ENCODE peak calls at places on chromosomes 4 and X, in nine cellular contexts. One of them, this sample, is unnamed.

GRCh38 chrX:9148626-9149385 is 114.9 kb upstream of the FAM9B start:
- ATAC-seq in left colon: no peak
- ATAC-seq in naive thymus-derived CD4-positive, alpha-beta T cell: no peak
- ATAC-seq in heart left ventricle: no peak
- ATAC-seq in T-helper 17 cell: no peak
- ATAC-seq in gastroesophageal sphincter: peak
- ATAC-seq in activated CD8-positive, alpha-beta memory T cell treated with anti-CD3 and anti-CD28 coated beads, Interleukin-2, amount 10 ng/mL, durations not matched to agents 7 days and 5 days: no peak
- ATAC-seq in right cardiac atrium: no peak
- ATAC-seq in left ventricle myocardium superior: no peak
- ATAC-seq in this sample: no peak

GRCh38 chrX:118718737-118719136 is 8.7 kb upstream of the IL13RA1 start:
- ATAC-seq in heart left ventricle: no peak
- ATAC-seq in naive thymus-derived CD4-positive, alpha-beta T cell: peak
- ATAC-seq in left colon: no peak
- ATAC-seq in activated CD8-positive, alpha-beta memory T cell treated with anti-CD3 and anti-CD28 coated beads, Interleukin-2, amount 10 ng/mL, durations not matched to agents 7 days and 5 days: no peak
- ATAC-seq in left ventricle myocardium superior: peak
- ATAC-seq in T-helper 17 cell: no peak
- ATAC-seq in right cardiac atrium: no peak
- ATAC-seq in gastroesophageal sphincter: peak
- ATAC-seq in this sample: peak

GRCh38 chr4:27506401-27506800 is 645.8 kb downstream of the STIM2 start:
- ATAC-seq in right cardiac atrium: no peak
- ATAC-seq in naive thymus-derived CD4-positive, alpha-beta T cell: no peak
- ATAC-seq in left ventricle myocardium superior: no peak
- ATAC-seq in gastroesophageal sphincter: no peak
- ATAC-seq in left colon: no peak
- ATAC-seq in activated CD8-positive, alpha-beta memory T cell treated with anti-CD3 and anti-CD28 coated beads, Interleukin-2, amount 10 ng/mL, durations not matched to agents 7 days and 5 days: no peak
- ATAC-seq in heart left ventricle: no peak
- ATAC-seq in T-helper 17 cell: no peak
- ATAC-seq in this sample: no peak

GRCh38 chr4:73193659-73194058 is 64.9 kb downstream of the ANKRD17 start:
- ATAC-seq in heart left ventricle: no peak
- ATAC-seq in T-helper 17 cell: no peak
- ATAC-seq in naive thymus-derived CD4-positive, alpha-beta T cell: no peak
- ATAC-seq in left colon: no peak
- ATAC-seq in left ventricle myocardium superior: no peak
- ATAC-seq in right cardiac atrium: no peak
- ATAC-seq in activated CD8-positive, alpha-beta memory T cell treated with anti-CD3 and anti-CD28 coated beads, Interleukin-2, amount 10 ng/mL, durations not matched to agents 7 days and 5 days: no peak
- ATAC-seq in gastroesophageal sphincter: no peak
- ATAC-seq in this sample: no peak

GRCh38 chr4:80107374-80107773 is 34.3 kb upstream of the ANTXR2 start:
- ATAC-seq in left ventricle myocardium superior: no peak
- ATAC-seq in T-helper 17 cell: no peak
- ATAC-seq in gastroesophageal sphincter: no peak
- ATAC-seq in right cardiac atrium: no peak
- ATAC-seq in heart left ventricle: no peak
- ATAC-seq in left colon: no peak
- ATAC-seq in activated CD8-positive, alpha-beta memory T cell treated with anti-CD3 and anti-CD28 coated beads, Interleukin-2, amount 10 ng/mL, durations not matched to agents 7 days and 5 days: no peak
- ATAC-seq in naive thymus-derived CD4-positive, alpha-beta T cell: no peak
- ATAC-seq in this sample: no peak

GRCh38 chr4:40405194-40405593 is 70.1 kb downstream of the CHRNA9 start:
- ATAC-seq in activated CD8-positive, alpha-beta memory T cell treated with anti-CD3 and anti-CD28 coated beads, Interleukin-2, amount 10 ng/mL, durations not matched to agents 7 days and 5 days: no peak
- ATAC-seq in T-helper 17 cell: no peak
- ATAC-seq in naive thymus-derived CD4-positive, alpha-beta T cell: no peak
- ATAC-seq in right cardiac atrium: no peak
- ATAC-seq in gastroesophageal sphincter: no peak
- ATAC-seq in heart left ventricle: no peak
- ATAC-seq in left colon: no peak
- ATAC-seq in left ventricle myocardium superior: no peak
- ATAC-seq in this sample: no peak

GRCh38 chr4:8277356-8278008 is 7.9 kb downstream of the HTRA3 start:
- ATAC-seq in gastroesophageal sphincter: no peak
- ATAC-seq in naive thymus-derived CD4-positive, alpha-beta T cell: no peak
- ATAC-seq in left colon: no peak
- ATAC-seq in heart left ventricle: no peak
- ATAC-seq in left ventricle myocardium superior: no peak
- ATAC-seq in right cardiac atrium: no peak
- ATAC-seq in activated CD8-positive, alpha-beta memory T cell treated with anti-CD3 and anti-CD28 coated beads, Interleukin-2, amount 10 ng/mL, durations not matched to agents 7 days and 5 days: no peak
- ATAC-seq in T-helper 17 cell: no peak
- ATAC-seq in this sample: no peak

GRCh38 chr4:88911246-88912212 is 145.5 kb downstream of the FAM13A start:
- ATAC-seq in gastroesophageal sphincter: no peak
- ATAC-seq in right cardiac atrium: no peak
- ATAC-seq in naive thymus-derived CD4-positive, alpha-beta T cell: no peak
- ATAC-seq in T-helper 17 cell: no peak
- ATAC-seq in activated CD8-positive, alpha-beta memory T cell treated with anti-CD3 and anti-CD28 coated beads, Interleukin-2, amount 10 ng/mL, durations not matched to agents 7 days and 5 days: no peak
- ATAC-seq in heart left ventricle: no peak
- ATAC-seq in left ventricle myocardium superior: no peak
- ATAC-seq in left colon: no peak
- ATAC-seq in this sample: no peak

GRCh38 chrX:39242187-39242586 is 440.9 kb downstream of the MID1IP1 start:
- ATAC-seq in left colon: peak
- ATAC-seq in gastroesophageal sphincter: no peak
- ATAC-seq in right cardiac atrium: no peak
- ATAC-seq in activated CD8-positive, alpha-beta memory T cell treated with anti-CD3 and anti-CD28 coated beads, Interleukin-2, amount 10 ng/mL, durations not matched to agents 7 days and 5 days: no peak
- ATAC-seq in heart left ventricle: no peak
- ATAC-seq in T-helper 17 cell: peak
- ATAC-seq in naive thymus-derived CD4-positive, alpha-beta T cell: no peak
- ATAC-seq in left ventricle myocardium superior: peak
- ATAC-seq in this sample: no peak

GRCh38 chr4:45442466-45442865 is 681.4 kb downstream of the GABRG1 start:
- ATAC-seq in naive thymus-derived CD4-positive, alpha-beta T cell: no peak
- ATAC-seq in left ventricle myocardium superior: peak
- ATAC-seq in activated CD8-positive, alpha-beta memory T cell treated with anti-CD3 and anti-CD28 coated beads, Interleukin-2, amount 10 ng/mL, durations not matched to agents 7 days and 5 days: no peak
- ATAC-seq in left colon: no peak
- ATAC-seq in T-helper 17 cell: no peak
- ATAC-seq in right cardiac atrium: peak
- ATAC-seq in gastroesophageal sphincter: no peak
- ATAC-seq in heart left ventricle: no peak
- ATAC-seq in this sample: no peak

GRCh38 chr4:114272226-114272625 is 292.8 kb upstream of the ARSJ start:
- ATAC-seq in gastroesophageal sphincter: peak
- ATAC-seq in heart left ventricle: no peak
- ATAC-seq in left ventricle myocardium superior: no peak
- ATAC-seq in activated CD8-positive, alpha-beta memory T cell treated with anti-CD3 and anti-CD28 coated beads, Interleukin-2, amount 10 ng/mL, durations not matched to agents 7 days and 5 days: no peak
- ATAC-seq in naive thymus-derived CD4-positive, alpha-beta T cell: no peak
- ATAC-seq in left colon: no peak
- ATAC-seq in right cardiac atrium: no peak
- ATAC-seq in T-helper 17 cell: no peak
- ATAC-seq in this sample: no peak

GRCh38 chr4:149549911-149550310 is 265.7 kb downstream of the IQCM start:
- ATAC-seq in activated CD8-positive, alpha-beta memory T cell treated with anti-CD3 and anti-CD28 coated beads, Interleukin-2, amount 10 ng/mL, durations not matched to agents 7 days and 5 days: no peak
- ATAC-seq in heart left ventricle: no peak
- ATAC-seq in left ventricle myocardium superior: peak
- ATAC-seq in left colon: no peak
- ATAC-seq in gastroesophageal sphincter: no peak
- ATAC-seq in right cardiac atrium: peak
- ATAC-seq in T-helper 17 cell: no peak
- ATAC-seq in naive thymus-derived CD4-positive, alpha-beta T cell: no peak
- ATAC-seq in this sample: no peak

GRCh38 chrX:20300822-20301221 is 34.1 kb upstream of the RPS6KA3 start:
- ATAC-seq in naive thymus-derived CD4-positive, alpha-beta T cell: no peak
- ATAC-seq in heart left ventricle: no peak
- ATAC-seq in left colon: no peak
- ATAC-seq in activated CD8-positive, alpha-beta memory T cell treated with anti-CD3 and anti-CD28 coated beads, Interleukin-2, amount 10 ng/mL, durations not matched to agents 7 days and 5 days: peak
- ATAC-seq in right cardiac atrium: no peak
- ATAC-seq in T-helper 17 cell: no peak
- ATAC-seq in left ventricle myocardium superior: no peak
- ATAC-seq in gastroesophageal sphincter: no peak
- ATAC-seq in this sample: no peak

GRCh38 chr4:140556372-140557085 is 12.2 kb downstream of the UCP1 start:
- ATAC-seq in naive thymus-derived CD4-positive, alpha-beta T cell: peak
- ATAC-seq in left ventricle myocardium superior: no peak
- ATAC-seq in left colon: no peak
- ATAC-seq in activated CD8-positive, alpha-beta memory T cell treated with anti-CD3 and anti-CD28 coated beads, Interleukin-2, amount 10 ng/mL, durations not matched to agents 7 days and 5 days: peak
- ATAC-seq in right cardiac atrium: no peak
- ATAC-seq in heart left ventricle: no peak
- ATAC-seq in T-helper 17 cell: peak
- ATAC-seq in gastroesophageal sphincter: no peak
- ATAC-seq in this sample: peak

GRCh38 chrX:13670197-13670596 is 17.3 kb downstream of the TCEANC start:
- ATAC-seq in gastroesophageal sphincter: no peak
- ATAC-seq in naive thymus-derived CD4-positive, alpha-beta T cell: no peak
- ATAC-seq in activated CD8-positive, alpha-beta memory T cell treated with anti-CD3 and anti-CD28 coated beads, Interleukin-2, amount 10 ng/mL, durations not matched to agents 7 days and 5 days: peak
- ATAC-seq in left ventricle myocardium superior: no peak
- ATAC-seq in left colon: no peak
- ATAC-seq in heart left ventricle: no peak
- ATAC-seq in T-helper 17 cell: no peak
- ATAC-seq in right cardiac atrium: no peak
- ATAC-seq in this sample: no peak

GRCh38 chr4:6307230-6307629 is 37.6 kb downstream of the WFS1 start:
- ATAC-seq in activated CD8-positive, alpha-beta memory T cell treated with anti-CD3 and anti-CD28 coated beads, Interleukin-2, amount 10 ng/mL, durations not matched to agents 7 days and 5 days: no peak
- ATAC-seq in gastroesophageal sphincter: no peak
- ATAC-seq in right cardiac atrium: no peak
- ATAC-seq in naive thymus-derived CD4-positive, alpha-beta T cell: no peak
- ATAC-seq in left ventricle myocardium superior: no peak
- ATAC-seq in left colon: no peak
- ATAC-seq in heart left ventricle: no peak
- ATAC-seq in T-helper 17 cell: no peak
- ATAC-seq in this sample: no peak

GRCh38 chr4:168734703-168735688 is 238.1 kb downstream of the PALLD start:
- ATAC-seq in T-helper 17 cell: no peak
- ATAC-seq in heart left ventricle: no peak
- ATAC-seq in activated CD8-positive, alpha-beta memory T cell treated with anti-CD3 and anti-CD28 coated beads, Interleukin-2, amount 10 ng/mL, durations not matched to agents 7 days and 5 days: no peak
- ATAC-seq in naive thymus-derived CD4-positive, alpha-beta T cell: no peak
- ATAC-seq in right cardiac atrium: no peak
- ATAC-seq in left ventricle myocardium superior: peak
- ATAC-seq in gastroesophageal sphincter: peak
- ATAC-seq in left colon: no peak
- ATAC-seq in this sample: no peak

GRCh38 chr4:89212666-89213381 is 94.8 kb downstream of the GPRIN3 start:
- ATAC-seq in right cardiac atrium: no peak
- ATAC-seq in left colon: no peak
- ATAC-seq in heart left ventricle: no peak
- ATAC-seq in T-helper 17 cell: no peak
- ATAC-seq in naive thymus-derived CD4-positive, alpha-beta T cell: no peak
- ATAC-seq in activated CD8-positive, alpha-beta memory T cell treated with anti-CD3 and anti-CD28 coated beads, Interleukin-2, amount 10 ng/mL, durations not matched to agents 7 days and 5 days: no peak
- ATAC-seq in left ventricle myocardium superior: no peak
- ATAC-seq in gastroesophageal sphincter: no peak
- ATAC-seq in this sample: no peak

GRCh38 chr4:143399113-143399949 is 62.7 kb downstream of the GAB1 start:
- ATAC-seq in T-helper 17 cell: peak
- ATAC-seq in right cardiac atrium: no peak
- ATAC-seq in activated CD8-positive, alpha-beta memory T cell treated with anti-CD3 and anti-CD28 coated beads, Interleukin-2, amount 10 ng/mL, durations not matched to agents 7 days and 5 days: peak
- ATAC-seq in naive thymus-derived CD4-positive, alpha-beta T cell: peak
- ATAC-seq in heart left ventricle: no peak
- ATAC-seq in left ventricle myocardium superior: no peak
- ATAC-seq in gastroesophageal sphincter: no peak
- ATAC-seq in left colon: peak
- ATAC-seq in this sample: no peak

GRCh38 chrX:56932106-56932505 is 63.2 kb downstream of the SPIN3 start:
- ATAC-seq in T-helper 17 cell: no peak
- ATAC-seq in left ventricle myocardium superior: no peak
- ATAC-seq in left colon: no peak
- ATAC-seq in activated CD8-positive, alpha-beta memory T cell treated with anti-CD3 and anti-CD28 coated beads, Interleukin-2, amount 10 ng/mL, durations not matched to agents 7 days and 5 days: no peak
- ATAC-seq in naive thymus-derived CD4-positive, alpha-beta T cell: no peak
- ATAC-seq in gastroesophageal sphincter: no peak
- ATAC-seq in right cardiac atrium: no peak
- ATAC-seq in heart left ventricle: no peak
- ATAC-seq in this sample: no peak